ENCODE peak calls at places on chromosomes 7 and 10, in eight cellular contexts. N is upper lobe of right lung, R is A549, Y is ovary, E is thoracic aorta, H is IMR-90, O is psoas muscle, S is neural progenitor cell. G is an unnamed sample.

GRCh38 chr7:158975526-158976467 is 119.4 kb downstream of the DYNC2I1 start:
- DNase-seq in S (peak), E (no peak), N (no peak), O (no peak), Y (no peak), R (no peak), H (no peak), G (no peak)

GRCh38 chr7:886626-887487 is 10.5 kb downstream of the GET4 start:
- DNase-seq in R (no peak), H (no peak), N (no peak), O (peak), S (no peak), E (no peak), Y (no peak), G (no peak)

GRCh38 chr7:33192695-33193291 is 63.4 kb downstream of the BBS9 start:
- DNase-seq in E (no peak), S (no peak), R (no peak), Y (no peak), H (no peak), O (no peak), N (no peak), G (no peak)

GRCh38 chr7:134477954-134478353 is 19.1 kb upstream of the AKR1B1 start:
- DNase-seq in Y (no peak), E (no peak), N (no peak), R (no peak), H (peak), O (no peak), S (no peak), G (no peak)

GRCh38 chr10:986881-987634 is 1.2 kb upstream of the GTPBP4 start:
- DNase-seq in Y (no peak), E (no peak), O (no peak), S (no peak), N (peak), H (peak), R (no peak), G (no peak)

GRCh38 chr10:43233601-43234430 is 33.0 kb downstream of the RASGEF1A start:
- DNase-seq in N (peak), Y (no peak), R (no peak), H (no peak), E (no peak), O (peak), S (no peak), G (peak)

GRCh38 chr10:7886056-7886455 is 67.8 kb downstream of the TAF3 start:
- DNase-seq in S (no peak), O (no peak), Y (no peak), E (no peak), R (no peak), H (no peak), N (no peak), G (no peak)

GRCh38 chr10:68153473-68154210 is 44.4 kb downstream of the MYPN start:
- DNase-seq in N (no peak), H (peak), E (peak), S (no peak), O (no peak), R (peak), Y (peak), G (peak)

GRCh38 chr10:120873741-120874140 is 22.6 kb downstream of the WDR11 start:
- DNase-seq in S (no peak), E (no peak), H (no peak), R (no peak), Y (no peak), N (no peak), O (no peak), G (no peak)

GRCh38 chr10:59876695-59877094 is 29.7 kb downstream of the CCDC6 start:
- DNase-seq in E (no peak), H (peak), Y (no peak), O (no peak), R (no peak), N (no peak), S (no peak), G (no peak)

GRCh38 chr7:131251371-131251770 is 76.3 kb upstream of the MKLN1 start:
- DNase-seq in N (no peak), Y (no peak), R (no peak), O (no peak), S (no peak), E (no peak), H (no peak), G (no peak)

GRCh38 chr7:125025620-125026019 is 96.0 kb upstream of the POT1 start:
- DNase-seq in O (no peak), Y (no peak), R (no peak), H (no peak), S (no peak), E (no peak), N (no peak), G (no peak)

GRCh38 chr7:28955723-28956607 is 2.2 kb downstream of the TRIL start:
- DNase-seq in N (peak), O (peak), R (peak), H (peak), S (peak), Y (peak), E (no peak), G (peak)

GRCh38 chr10:8044908-8045727 is 9.4 kb upstream of the GATA3 start:
- DNase-seq in S (peak), N (no peak), H (no peak), Y (no peak), E (no peak), O (no peak), R (no peak), G (no peak)

GRCh38 chr10:109978481-109978880 is 29.3 kb upstream of the ADD3 start:
- DNase-seq in H (peak), S (peak), N (no peak), O (peak), R (no peak), Y (peak), E (no peak), G (no peak)

GRCh38 chr10:5902511-5903274 is 12.7 kb downstream of the FBH1 start:
- DNase-seq in R (no peak), N (no peak), S (no peak), H (no peak), Y (no peak), O (no peak), E (no peak), G (no peak)

GRCh38 chr10:110192552-110192951 is 14.9 kb upstream of the MXI1 start:
- DNase-seq in H (no peak), R (no peak), O (no peak), N (no peak), S (no peak), Y (no peak), E (no peak), G (no peak)

GRCh38 chr7:111953611-111954010 is 252.6 kb downstream of the DOCK4 start:
- DNase-seq in N (no peak), S (peak), Y (no peak), R (no peak), O (no peak), E (no peak), H (no peak), G (no peak)

GRCh38 chr7:20388064-20388463 is 57.4 kb downstream of the ITGB8 start:
- DNase-seq in R (no peak), O (no peak), S (no peak), N (no peak), E (no peak), H (no peak), Y (no peak), G (no peak)

GRCh38 chr10:102545997-102546396 is 42.2 kb downstream of the SUFU start:
- DNase-seq in R (no peak), E (no peak), Y (no peak), S (no peak), H (no peak), O (no peak), N (peak), G (peak)

GRCh38 chr10:34814228-34815173 is 595 bp downstream of the PARD3 start:
- DNase-seq in S (peak), R (peak), N (peak), O (peak), E (no peak), H (peak), Y (peak), G (no peak)

GRCh38 chr7:77537595-77538185 is 595 bp downstream of the PTPN12 start:
- DNase-seq in O (no peak), N (peak), R (peak), Y (peak), S (peak), E (no peak), H (no peak), G (peak)

GRCh38 chr10:125726914-125727313 is 7.4 kb downstream of the EDRF1 start:
- DNase-seq in S (no peak), H (no peak), O (no peak), Y (no peak), N (no peak), R (no peak), E (no peak), G (no peak)

GRCh38 chr10:125722811-125723210 is 3.3 kb downstream of the EDRF1 start:
- DNase-seq in E (no peak), R (no peak), O (no peak), S (no peak), Y (no peak), N (no peak), H (no peak), G (no peak)

GRCh38 chr10:125727436-125727835 is 7.9 kb downstream of the EDRF1 start:
- DNase-seq in H (no peak), N (no peak), O (no peak), E (no peak), Y (no peak), S (no peak), R (no peak), G (no peak)
- H3K27ac ChIP-seq in H (no peak), N (no peak), O (no peak), E (no peak), Y (no peak), S (no peak), R (no peak), G (no peak)

GRCh38 chr7:65749518-65749917 is 123.4 kb upstream of the VKORC1L1 start:
- DNase-seq in S (no peak), Y (no peak), H (no peak), R (no peak), O (no peak), N (no peak), E (no peak), G (no peak)
- H3K4me3 ChIP-seq in S (peak), Y (no peak), H (no peak), R (no peak), O (no peak), N (no peak), E (peak), G (peak)

GRCh38 chr7:118264836-118265235 is 40.3 kb downstream of the ANKRD7 start:
- DNase-seq in Y (no peak), S (no peak), O (no peak), R (no peak), E (no peak), H (no peak), N (no peak), G (no peak)

GRCh38 chr7:118259115-118259514 is 34.6 kb downstream of the ANKRD7 start:
- DNase-seq in O (no peak), E (no peak), Y (no peak), S (no peak), N (no peak), R (no peak), H (no peak), G (no peak)
- TF ChIP-seq CTCF in O (no peak), E (peak), Y (no peak), S (no peak), N (peak), R (peak), H (no peak), G (no peak)

DNA sequence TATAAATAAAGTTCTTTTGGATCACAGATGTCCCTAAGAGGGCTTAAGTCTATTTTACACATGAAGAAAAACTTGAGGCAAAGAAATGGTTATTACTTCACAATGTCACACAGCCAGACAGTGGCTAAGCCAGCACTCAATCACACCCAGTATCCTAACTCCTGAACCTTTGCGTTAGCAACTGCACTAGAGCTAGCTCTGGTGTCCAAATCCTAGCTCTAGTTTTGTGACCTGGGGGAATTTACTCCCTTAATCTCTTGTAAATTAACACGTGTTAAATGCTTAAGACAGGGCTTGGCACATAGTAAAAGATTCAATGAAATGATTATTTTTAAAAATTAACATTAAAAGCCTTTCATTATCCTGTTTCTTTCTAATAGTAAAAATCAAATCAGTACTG is 49.1 kb upstream of the TPK1 start:
- DNase-seq in N (no peak), O (no peak), H (no peak), Y (no peak), E (no peak), R (no peak), S (no peak), G (no peak)
- H3K27ac ChIP-seq in N (no peak), O (no peak), H (no peak), Y (no peak), E (no peak), R (no peak), S (no peak), G (no peak)

GRCh38 chr7:114047889-114048288 is 129.1 kb upstream of the PPP1R3A start:
- DNase-seq in R (peak), O (no peak), Y (no peak), E (no peak), S (no peak), H (peak), N (no peak), G (no peak)
- H3K4me3 ChIP-seq in R (peak), O (peak), Y (no peak), E (peak), S (no peak), H (no peak), N (no peak), G (peak)

GRCh38 chr7:105141068-105141467 is 127.1 kb downstream of the KMT2E start:
- DNase-seq in R (peak), E (no peak), O (no peak), N (no peak), S (peak), Y (no peak), H (peak), G (no peak)
- TF ChIP-seq CTCF in R (peak), E (no peak), O (no peak), N (peak), S (peak), Y (no peak), H (peak), G (no peak)

GRCh38 chr7:40859965-40860543 is 725.2 kb downstream of the SUGCT start:
- DNase-seq in N (no peak), E (no peak), R (no peak), O (no peak), Y (no peak), H (no peak), S (no peak), G (no peak)
- H3K27ac ChIP-seq in N (no peak), E (no peak), R (no peak), O (no peak), Y (no peak), H (no peak), S (no peak), G (no peak)

GRCh38 chr10:133242611-133243356 is 5.1 kb downstream of the VENTX start:
- DNase-seq in R (no peak), Y (no peak), N (no peak), O (no peak), E (no peak), H (peak), S (no peak), G (no peak)
- H3K4me3 ChIP-seq in R (no peak), Y (no peak), N (no peak), O (no peak), E (no peak), H (no peak), S (no peak), G (no peak)